ENCODE peak calls at places on chromosomes 12 and 14, in four cellular contexts. One of them, this sample, is unnamed.
A peak's percentile ranks its signal among the peaks of the same experiment; 100 is the strongest.

GRCh38 chr12:115860619-115861018 is 416.9 kb downstream of the MED13L start:
- DNase-seq in non-pigmented ciliary epithelial cell: no peak
- DNase-seq in activated naive CD4-positive, alpha-beta T cell: no peak
- DNase-seq in stimulated activated CD4-positive, alpha-beta T cell treated with anti-CD3 and anti-CD28 coated beads, Interleukin-12 subunit alpha, Interleukin-12 subunit beta, amount 100 ng/mL, for 48 hours: no peak
- DNase-seq in this sample: no peak

GRCh38 chr12:632102-632696 is 31.0 kb downstream of the NINJ2 start:
- DNase-seq in stimulated activated CD4-positive, alpha-beta T cell treated with anti-CD3 and anti-CD28 coated beads, Interleukin-12 subunit alpha, Interleukin-12 subunit beta, amount 100 ng/mL, for 48 hours: no peak
- DNase-seq in non-pigmented ciliary epithelial cell: peak; percentile 90
- DNase-seq in activated naive CD4-positive, alpha-beta T cell: no peak
- DNase-seq in this sample: no peak

GRCh38 chr12:2084553-2085296 is 31.9 kb downstream of the CACNA1C start:
- DNase-seq in non-pigmented ciliary epithelial cell: no peak
- DNase-seq in activated naive CD4-positive, alpha-beta T cell: no peak
- DNase-seq in stimulated activated CD4-positive, alpha-beta T cell treated with anti-CD3 and anti-CD28 coated beads, Interleukin-12 subunit alpha, Interleukin-12 subunit beta, amount 100 ng/mL, for 48 hours: no peak
- DNase-seq in this sample: no peak

GRCh38 chr12:55652352-55652751 is 15.7 kb downstream of the OR10P1 start:
- DNase-seq in stimulated activated CD4-positive, alpha-beta T cell treated with anti-CD3 and anti-CD28 coated beads, Interleukin-12 subunit alpha, Interleukin-12 subunit beta, amount 100 ng/mL, for 48 hours: no peak
- DNase-seq in non-pigmented ciliary epithelial cell: no peak
- DNase-seq in activated naive CD4-positive, alpha-beta T cell: no peak
- DNase-seq in this sample: no peak

GRCh38 chr12:84165998-84166571 is 746.5 kb downstream of the SLC6A15 start:
- DNase-seq in activated naive CD4-positive, alpha-beta T cell: no peak
- DNase-seq in non-pigmented ciliary epithelial cell: no peak
- DNase-seq in stimulated activated CD4-positive, alpha-beta T cell treated with anti-CD3 and anti-CD28 coated beads, Interleukin-12 subunit alpha, Interleukin-12 subunit beta, amount 100 ng/mL, for 48 hours: no peak
- DNase-seq in this sample: no peak

GRCh38 chr14:81350344-81351096 is 49.6 kb downstream of the STON2 start:
- DNase-seq in activated naive CD4-positive, alpha-beta T cell: no peak
- DNase-seq in stimulated activated CD4-positive, alpha-beta T cell treated with anti-CD3 and anti-CD28 coated beads, Interleukin-12 subunit alpha, Interleukin-12 subunit beta, amount 100 ng/mL, for 48 hours: no peak
- DNase-seq in non-pigmented ciliary epithelial cell: no peak
- DNase-seq in this sample: no peak

GRCh38 chr12:30753761-30754382 is 879 bp downstream of the CAPRIN2 start:
- DNase-seq in non-pigmented ciliary epithelial cell: no peak
- DNase-seq in stimulated activated CD4-positive, alpha-beta T cell treated with anti-CD3 and anti-CD28 coated beads, Interleukin-12 subunit alpha, Interleukin-12 subunit beta, amount 100 ng/mL, for 48 hours: no peak
- DNase-seq in activated naive CD4-positive, alpha-beta T cell: no peak
- DNase-seq in this sample: no peak

GRCh38 chr12:6374028-6374780 is 1.2 kb downstream of the SCNN1A start:
- DNase-seq in non-pigmented ciliary epithelial cell: no peak
- DNase-seq in activated naive CD4-positive, alpha-beta T cell: no peak
- DNase-seq in stimulated activated CD4-positive, alpha-beta T cell treated with anti-CD3 and anti-CD28 coated beads, Interleukin-12 subunit alpha, Interleukin-12 subunit beta, amount 100 ng/mL, for 48 hours: no peak
- DNase-seq in this sample: no peak

GRCh38 chr14:50943261-50943942 is 881 bp downstream of the PYGL start:
- DNase-seq in stimulated activated CD4-positive, alpha-beta T cell treated with anti-CD3 and anti-CD28 coated beads, Interleukin-12 subunit alpha, Interleukin-12 subunit beta, amount 100 ng/mL, for 48 hours: no peak
- DNase-seq in non-pigmented ciliary epithelial cell: no peak
- DNase-seq in activated naive CD4-positive, alpha-beta T cell: no peak
- DNase-seq in this sample: no peak

GRCh38 chr12:12539411-12539810 is 23.3 kb downstream of the DUSP16 start:
- DNase-seq in non-pigmented ciliary epithelial cell: no peak
- DNase-seq in activated naive CD4-positive, alpha-beta T cell: no peak
- DNase-seq in stimulated activated CD4-positive, alpha-beta T cell treated with anti-CD3 and anti-CD28 coated beads, Interleukin-12 subunit alpha, Interleukin-12 subunit beta, amount 100 ng/mL, for 48 hours: no peak
- DNase-seq in this sample: no peak

GRCh38 chr12:90970471-90970870 is 15.5 kb upstream of the CCER1 start:
- DNase-seq in stimulated activated CD4-positive, alpha-beta T cell treated with anti-CD3 and anti-CD28 coated beads, Interleukin-12 subunit alpha, Interleukin-12 subunit beta, amount 100 ng/mL, for 48 hours: no peak
- DNase-seq in non-pigmented ciliary epithelial cell: no peak
- DNase-seq in activated naive CD4-positive, alpha-beta T cell: no peak
- DNase-seq in this sample: no peak

GRCh38 chr14:74571901-74572828 is 39.9 kb downstream of the LTBP2 start:
- DNase-seq in activated naive CD4-positive, alpha-beta T cell: no peak
- DNase-seq in non-pigmented ciliary epithelial cell: peak; percentile 99
- DNase-seq in stimulated activated CD4-positive, alpha-beta T cell treated with anti-CD3 and anti-CD28 coated beads, Interleukin-12 subunit alpha, Interleukin-12 subunit beta, amount 100 ng/mL, for 48 hours: no peak
- DNase-seq in this sample: no peak

GRCh38 chr14:94116701-94117100 is 6.2 kb downstream of the IFI27 start:
- DNase-seq in non-pigmented ciliary epithelial cell: no peak
- DNase-seq in stimulated activated CD4-positive, alpha-beta T cell treated with anti-CD3 and anti-CD28 coated beads, Interleukin-12 subunit alpha, Interleukin-12 subunit beta, amount 100 ng/mL, for 48 hours: no peak
- DNase-seq in activated naive CD4-positive, alpha-beta T cell: no peak
- DNase-seq in this sample: no peak

GRCh38 chr14:49972840-49973239 is 80.0 kb downstream of the ARF6 start:
- DNase-seq in non-pigmented ciliary epithelial cell: peak; percentile 85
- DNase-seq in activated naive CD4-positive, alpha-beta T cell: no peak
- DNase-seq in stimulated activated CD4-positive, alpha-beta T cell treated with anti-CD3 and anti-CD28 coated beads, Interleukin-12 subunit alpha, Interleukin-12 subunit beta, amount 100 ng/mL, for 48 hours: no peak
- DNase-seq in this sample: peak; percentile 50

GRCh38 chr14:61754627-61755381 is 7.4 kb upstream of the SNAPC1 start:
- DNase-seq in activated naive CD4-positive, alpha-beta T cell: no peak
- DNase-seq in stimulated activated CD4-positive, alpha-beta T cell treated with anti-CD3 and anti-CD28 coated beads, Interleukin-12 subunit alpha, Interleukin-12 subunit beta, amount 100 ng/mL, for 48 hours: no peak
- DNase-seq in non-pigmented ciliary epithelial cell: no peak
- DNase-seq in this sample: no peak

GRCh38 chr14:77088219-77088618 is 9.8 kb upstream of the CIPC start:
- DNase-seq in stimulated activated CD4-positive, alpha-beta T cell treated with anti-CD3 and anti-CD28 coated beads, Interleukin-12 subunit alpha, Interleukin-12 subunit beta, amount 100 ng/mL, for 48 hours: no peak
- DNase-seq in activated naive CD4-positive, alpha-beta T cell: no peak
- DNase-seq in non-pigmented ciliary epithelial cell: no peak
- DNase-seq in this sample: no peak

GRCh38 chr14:66009104-66009503 is 477.1 kb upstream of the CCDC196 start:
- DNase-seq in non-pigmented ciliary epithelial cell: peak; percentile 66
- DNase-seq in stimulated activated CD4-positive, alpha-beta T cell treated with anti-CD3 and anti-CD28 coated beads, Interleukin-12 subunit alpha, Interleukin-12 subunit beta, amount 100 ng/mL, for 48 hours: no peak
- DNase-seq in activated naive CD4-positive, alpha-beta T cell: no peak
- DNase-seq in this sample: no peak

GRCh38 chr12:57242691-57243454 is 8.1 kb downstream of the STAC3 start:
- DNase-seq in non-pigmented ciliary epithelial cell: no peak
- DNase-seq in activated naive CD4-positive, alpha-beta T cell: no peak
- DNase-seq in stimulated activated CD4-positive, alpha-beta T cell treated with anti-CD3 and anti-CD28 coated beads, Interleukin-12 subunit alpha, Interleukin-12 subunit beta, amount 100 ng/mL, for 48 hours: no peak
- DNase-seq in this sample: peak; percentile 82

GRCh38 chr12:113831016-113831415 is 135.1 kb downstream of the RBM19 start:
- DNase-seq in non-pigmented ciliary epithelial cell: peak; percentile 10
- DNase-seq in activated naive CD4-positive, alpha-beta T cell: no peak
- DNase-seq in stimulated activated CD4-positive, alpha-beta T cell treated with anti-CD3 and anti-CD28 coated beads, Interleukin-12 subunit alpha, Interleukin-12 subunit beta, amount 100 ng/mL, for 48 hours: no peak
- DNase-seq in this sample: no peak

GRCh38 chr12:102053062-102053349 is 8.8 kb downstream of the WASHC3 start:
- DNase-seq in non-pigmented ciliary epithelial cell: no peak
- DNase-seq in activated naive CD4-positive, alpha-beta T cell: no peak
- DNase-seq in stimulated activated CD4-positive, alpha-beta T cell treated with anti-CD3 and anti-CD28 coated beads, Interleukin-12 subunit alpha, Interleukin-12 subunit beta, amount 100 ng/mL, for 48 hours: no peak
- DNase-seq in this sample: no peak

GRCh38 chr14:50085570-50086315 is 30.6 kb downstream of the VCPKMT start:
- DNase-seq in non-pigmented ciliary epithelial cell: no peak
- DNase-seq in activated naive CD4-positive, alpha-beta T cell: no peak
- DNase-seq in stimulated activated CD4-positive, alpha-beta T cell treated with anti-CD3 and anti-CD28 coated beads, Interleukin-12 subunit alpha, Interleukin-12 subunit beta, amount 100 ng/mL, for 48 hours: no peak
- DNase-seq in this sample: peak; percentile 35

GRCh38 chr14:23322568-23323517 is 1.6 kb downstream of the PABPN1 start:
- DNase-seq in non-pigmented ciliary epithelial cell: no peak
- DNase-seq in stimulated activated CD4-positive, alpha-beta T cell treated with anti-CD3 and anti-CD28 coated beads, Interleukin-12 subunit alpha, Interleukin-12 subunit beta, amount 100 ng/mL, for 48 hours: no peak
- DNase-seq in activated naive CD4-positive, alpha-beta T cell: no peak
- DNase-seq in this sample: no peak

GRCh38 chr12:54405573-54405972 is 13.5 kb downstream of the ITGA5 start:
- DNase-seq in non-pigmented ciliary epithelial cell: no peak
- DNase-seq in stimulated activated CD4-positive, alpha-beta T cell treated with anti-CD3 and anti-CD28 coated beads, Interleukin-12 subunit alpha, Interleukin-12 subunit beta, amount 100 ng/mL, for 48 hours: no peak
- DNase-seq in activated naive CD4-positive, alpha-beta T cell: no peak
- DNase-seq in this sample: no peak

GRCh38 chr12:2294651-2295475 is 242.1 kb downstream of the CACNA1C start:
- DNase-seq in stimulated activated CD4-positive, alpha-beta T cell treated with anti-CD3 and anti-CD28 coated beads, Interleukin-12 subunit alpha, Interleukin-12 subunit beta, amount 100 ng/mL, for 48 hours: no peak
- DNase-seq in activated naive CD4-positive, alpha-beta T cell: no peak
- DNase-seq in non-pigmented ciliary epithelial cell: no peak
- DNase-seq in this sample: no peak

GRCh38 chr14:29463727-29464370 is 463.8 kb downstream of the PRKD1 start:
- DNase-seq in non-pigmented ciliary epithelial cell: no peak
- DNase-seq in activated naive CD4-positive, alpha-beta T cell: no peak
- DNase-seq in stimulated activated CD4-positive, alpha-beta T cell treated with anti-CD3 and anti-CD28 coated beads, Interleukin-12 subunit alpha, Interleukin-12 subunit beta, amount 100 ng/mL, for 48 hours: no peak
- DNase-seq in this sample: no peak

GRCh38 chr14:38870437-38870836 is 232.6 kb downstream of the SEC23A start:
- DNase-seq in stimulated activated CD4-positive, alpha-beta T cell treated with anti-CD3 and anti-CD28 coated beads, Interleukin-12 subunit alpha, Interleukin-12 subunit beta, amount 100 ng/mL, for 48 hours: no peak
- DNase-seq in activated naive CD4-positive, alpha-beta T cell: no peak
- DNase-seq in non-pigmented ciliary epithelial cell: no peak
- DNase-seq in this sample: no peak

GRCh38 chr14:36748814-36749213 is 87.2 kb downstream of the PAX9 start:
- DNase-seq in stimulated activated CD4-positive, alpha-beta T cell treated with anti-CD3 and anti-CD28 coated beads, Interleukin-12 subunit alpha, Interleukin-12 subunit beta, amount 100 ng/mL, for 48 hours: no peak
- DNase-seq in activated naive CD4-positive, alpha-beta T cell: no peak
- DNase-seq in non-pigmented ciliary epithelial cell: no peak
- DNase-seq in this sample: no peak

GRCh38 chr12:52184813-52185212 is 7.0 kb downstream of the KRT80 start:
- DNase-seq in non-pigmented ciliary epithelial cell: no peak
- DNase-seq in activated naive CD4-positive, alpha-beta T cell: no peak
- DNase-seq in stimulated activated CD4-positive, alpha-beta T cell treated with anti-CD3 and anti-CD28 coated beads, Interleukin-12 subunit alpha, Interleukin-12 subunit beta, amount 100 ng/mL, for 48 hours: no peak
- DNase-seq in this sample: no peak

GRCh38 chr14:95197498-95198010 is 40.2 kb upstream of the DICER1 start:
- DNase-seq in activated naive CD4-positive, alpha-beta T cell: no peak
- DNase-seq in stimulated activated CD4-positive, alpha-beta T cell treated with anti-CD3 and anti-CD28 coated beads, Interleukin-12 subunit alpha, Interleukin-12 subunit beta, amount 100 ng/mL, for 48 hours: no peak
- DNase-seq in non-pigmented ciliary epithelial cell: no peak
- DNase-seq in this sample: no peak

GRCh38 chr14:76497550-76498484 is 121.9 kb downstream of the ESRRB start:
- DNase-seq in activated naive CD4-positive, alpha-beta T cell: no peak
- DNase-seq in stimulated activated CD4-positive, alpha-beta T cell treated with anti-CD3 and anti-CD28 coated beads, Interleukin-12 subunit alpha, Interleukin-12 subunit beta, amount 100 ng/mL, for 48 hours: no peak
- DNase-seq in non-pigmented ciliary epithelial cell: no peak
- DNase-seq in this sample: no peak

GRCh38 chr14:104295681-104296387 is 157.4 kb downstream of the KIF26A start:
- DNase-seq in stimulated activated CD4-positive, alpha-beta T cell treated with anti-CD3 and anti-CD28 coated beads, Interleukin-12 subunit alpha, Interleukin-12 subunit beta, amount 100 ng/mL, for 48 hours: no peak
- DNase-seq in activated naive CD4-positive, alpha-beta T cell: no peak
- DNase-seq in non-pigmented ciliary epithelial cell: no peak
- DNase-seq in this sample: no peak

GRCh38 chr14:103164786-103165185 is 41.5 kb downstream of the TNFAIP2 start:
- DNase-seq in activated naive CD4-positive, alpha-beta T cell: no peak
- DNase-seq in non-pigmented ciliary epithelial cell: no peak
- DNase-seq in stimulated activated CD4-positive, alpha-beta T cell treated with anti-CD3 and anti-CD28 coated beads, Interleukin-12 subunit alpha, Interleukin-12 subunit beta, amount 100 ng/mL, for 48 hours: no peak
- DNase-seq in this sample: no peak

GRCh38 chr12:121005346-121005815 is 10.9 kb downstream of the C12orf43 start:
- DNase-seq in stimulated activated CD4-positive, alpha-beta T cell treated with anti-CD3 and anti-CD28 coated beads, Interleukin-12 subunit alpha, Interleukin-12 subunit beta, amount 100 ng/mL, for 48 hours: peak; percentile 39
- DNase-seq in non-pigmented ciliary epithelial cell: peak; percentile 5
- DNase-seq in activated naive CD4-positive, alpha-beta T cell: no peak
- DNase-seq in this sample: peak; percentile 66

GRCh38 chr14:56205906-56206305 is 87.7 kb downstream of the PELI2 start:
- DNase-seq in activated naive CD4-positive, alpha-beta T cell: no peak
- DNase-seq in non-pigmented ciliary epithelial cell: no peak
- DNase-seq in stimulated activated CD4-positive, alpha-beta T cell treated with anti-CD3 and anti-CD28 coated beads, Interleukin-12 subunit alpha, Interleukin-12 subunit beta, amount 100 ng/mL, for 48 hours: no peak
- DNase-seq in this sample: no peak

GRCh38 chr14:50832935-50833607 is 2.1 kb upstream of the NIN start:
- DNase-seq in activated naive CD4-positive, alpha-beta T cell: no peak
- DNase-seq in non-pigmented ciliary epithelial cell: no peak
- DNase-seq in stimulated activated CD4-positive, alpha-beta T cell treated with anti-CD3 and anti-CD28 coated beads, Interleukin-12 subunit alpha, Interleukin-12 subunit beta, amount 100 ng/mL, for 48 hours: no peak
- DNase-seq in this sample: no peak

GRCh38 chr14:76073732-76074131 is 78.0 kb upstream of the GPATCH2L start:
- DNase-seq in activated naive CD4-positive, alpha-beta T cell: no peak
- DNase-seq in non-pigmented ciliary epithelial cell: no peak
- DNase-seq in stimulated activated CD4-positive, alpha-beta T cell treated with anti-CD3 and anti-CD28 coated beads, Interleukin-12 subunit alpha, Interleukin-12 subunit beta, amount 100 ng/mL, for 48 hours: no peak
- DNase-seq in this sample: no peak

GRCh38 chr14:89027097-89027740 is 202.8 kb downstream of the TTC8 start:
- DNase-seq in non-pigmented ciliary epithelial cell: no peak
- DNase-seq in activated naive CD4-positive, alpha-beta T cell: peak; percentile 17
- DNase-seq in stimulated activated CD4-positive, alpha-beta T cell treated with anti-CD3 and anti-CD28 coated beads, Interleukin-12 subunit alpha, Interleukin-12 subunit beta, amount 100 ng/mL, for 48 hours: peak; percentile 47
- DNase-seq in this sample: peak; percentile 65

GRCh38 chr12:22600226-22600625 is 24.7 kb upstream of the ETNK1 start:
- DNase-seq in stimulated activated CD4-positive, alpha-beta T cell treated with anti-CD3 and anti-CD28 coated beads, Interleukin-12 subunit alpha, Interleukin-12 subunit beta, amount 100 ng/mL, for 48 hours: no peak
- DNase-seq in non-pigmented ciliary epithelial cell: no peak
- DNase-seq in activated naive CD4-positive, alpha-beta T cell: no peak
- DNase-seq in this sample: no peak

GRCh38 chr14:79293482-79293881 is 917.8 kb downstream of the DIO2 start:
- DNase-seq in activated naive CD4-positive, alpha-beta T cell: no peak
- DNase-seq in stimulated activated CD4-positive, alpha-beta T cell treated with anti-CD3 and anti-CD28 coated beads, Interleukin-12 subunit alpha, Interleukin-12 subunit beta, amount 100 ng/mL, for 48 hours: no peak
- DNase-seq in non-pigmented ciliary epithelial cell: no peak
- DNase-seq in this sample: no peak

This sample was measured in stimulated activated naive CD8-positive, alpha-beta T cell treated with anti-CD3 and anti-CD28 coated beads, Interleukin-15, amount 100 ng/mL, for 72 hours.